ENCODE peak calls at places on chromosomes 16 and 17, in seven cellular contexts. Y is kidney epithelial cell; L is progenitor cell of endocrine pancreas; A is activated CD8-positive, alpha-beta T cell treated with anti-CD3 and anti-CD28 coated beads for 36 hours; J is mucosa of descending colon; P is MCF 10A; N is GM20000. H is an unnamed sample.

GRCh38 chr17:70454377-70454776 is 285.0 kb downstream of the KCNJ2 start:
- DNase-seq in Y (no peak), L (no peak), A (no peak), J (no peak), P (no peak), N (no peak), H (no peak)

GRCh38 chr17:40485851-40486512 is 15.4 kb downstream of the TNS4 start:
- DNase-seq in Y (peak), L (no peak), A (peak), J (no peak), P (peak), N (no peak), H (no peak)

GRCh38 chr16:65414284-65414984 is 292.6 kb upstream of the CDH11 start:
- DNase-seq in Y (peak), L (no peak), A (peak), J (no peak), P (peak), N (no peak), H (no peak)

GRCh38 chr17:75619506-75620431 is 13.5 kb upstream of the SMIM5 start:
- DNase-seq in Y (no peak), L (no peak), A (peak), J (no peak), P (peak), N (peak), H (peak)

GRCh38 chr17:9259419-9259818 is 238.1 kb downstream of the NTN1 start:
- DNase-seq in Y (no peak), L (no peak), A (no peak), J (no peak), P (no peak), N (no peak), H (no peak)

GRCh38 chr16:48524348-48525200 is 85.4 kb downstream of the N4BP1 start:
- DNase-seq in Y (no peak), L (no peak), A (no peak), J (no peak), P (no peak), N (no peak), H (no peak)

GRCh38 chr16:19884021-19884485 is 595 bp downstream of the GPRC5B start:
- DNase-seq in Y (no peak), L (peak), A (peak), J (peak), P (no peak), N (no peak), H (no peak)

GRCh38 chr17:29147682-29148081 is 32.5 kb downstream of the MYO18A start:
- DNase-seq in Y (no peak), L (no peak), A (no peak), J (no peak), P (no peak), N (no peak), H (no peak)

GRCh38 chr17:45690876-45691275 is 93.2 kb upstream of the CRHR1 start:
- DNase-seq in Y (no peak), L (no peak), A (no peak), J (no peak), P (no peak), N (no peak), H (no peak)

GRCh38 chr16:56226187-56226586 is 34.9 kb downstream of the GNAO1 start:
- DNase-seq in Y (no peak), L (no peak), A (peak), J (no peak), P (peak), N (no peak), H (no peak)

GRCh38 chr17:46736100-46736499 is 82.4 kb downstream of the WNT3 start:
- DNase-seq in Y (no peak), L (no peak), A (no peak), J (no peak), P (no peak), N (no peak), H (no peak)

GRCh38 chr17:76416447-76416846 is 32.0 kb downstream of the SPHK1 start:
- DNase-seq in Y (no peak), L (no peak), A (no peak), J (no peak), P (no peak), N (no peak), H (no peak)

GRCh38 chr17:1928976-1929375 is 96.2 kb downstream of the RTN4RL1 start:
- DNase-seq in Y (no peak), L (no peak), A (no peak), J (no peak), P (no peak), N (no peak), H (no peak)

GRCh38 chr17:32609085-32609484 is 122.3 kb downstream of the CDK5R1 start:
- DNase-seq in Y (peak), L (no peak), A (peak), J (peak), P (peak), N (peak), H (peak)

GRCh38 chr17:57672205-57672632 is 72.9 kb downstream of the CCDC182 start:
- DNase-seq in Y (peak), L (no peak), A (peak), J (no peak), P (peak), N (no peak), H (no peak)

GRCh38 chr17:12047977-12048376 is 27.3 kb downstream of the MAP2K4 start:
- DNase-seq in Y (no peak), L (no peak), A (no peak), J (no peak), P (peak), N (no peak), H (no peak)

GRCh38 chr17:64148699-64149098 is 18.8 kb upstream of the ERN1 start:
- DNase-seq in Y (no peak), L (no peak), A (peak), J (no peak), P (peak), N (no peak), H (no peak)

GRCh38 chr17:80789356-80789902 is 202.2 kb upstream of the CHMP6 start:
- DNase-seq in Y (peak), L (no peak), A (peak), J (no peak), P (peak), N (peak), H (peak)

GRCh38 chr16:49498241-49499017 is 124.8 kb downstream of the C16orf78 start:
- DNase-seq in Y (no peak), L (no peak), A (no peak), J (no peak), P (no peak), N (no peak), H (no peak)

GRCh38 chr17:44248220-44248529 is 19.8 kb downstream of the SLC4A1 start:
- DNase-seq in Y (no peak), L (no peak), A (no peak), J (no peak), P (no peak), N (no peak), H (no peak)

GRCh38 chr17:79125503-79125902 is 50.9 kb downstream of the ENGASE start:
- DNase-seq in Y (no peak), L (no peak), A (no peak), J (no peak), P (no peak), N (no peak), H (no peak)

GRCh38 chr16:74455619-74456289 is 34.5 kb upstream of the CLEC18B start:
- DNase-seq in Y (no peak), L (no peak), A (no peak), J (no peak), P (peak), N (no peak), H (no peak)

GRCh38 chr17:6163632-6164319 is 93.6 kb downstream of the WSCD1 start:
- DNase-seq in Y (no peak), L (no peak), A (no peak), J (no peak), P (peak), N (no peak), H (no peak)

GRCh38 chr16:66682271-66682670 is 14.3 kb downstream of the CMTM4 start:
- DNase-seq in Y (peak), L (no peak), A (no peak), J (no peak), P (no peak), N (no peak), H (no peak)

GRCh38 chr17:30930495-30930894 is 8.8 kb downstream of the ADAP2 start:
- DNase-seq in Y (no peak), L (no peak), A (no peak), J (no peak), P (no peak), N (no peak), H (no peak)

GRCh38 chr17:75081611-75082540 is 5.9 kb upstream of the SLC16A5 start:
- DNase-seq in Y (no peak), L (no peak), A (no peak), J (no peak), P (no peak), N (no peak), H (no peak)

GRCh38 chr17:4721203-4722135 is 9.8 kb upstream of the MED11 start:
- DNase-seq in Y (no peak), L (no peak), A (peak), J (peak), P (peak), N (peak), H (no peak)

GRCh38 chr17:10754109-10754508 is 24.3 kb upstream of the TMEM220 start:
- DNase-seq in Y (no peak), L (no peak), A (peak), J (no peak), P (peak), N (peak), H (peak)

GRCh38 chr16:81650982-81651562 is 128.0 kb upstream of the PLCG2 start:
- DNase-seq in Y (no peak), L (no peak), A (no peak), J (peak), P (no peak), N (no peak), H (no peak)

GRCh38 chr16:69827527-69827926 is 65.4 kb downstream of the WWP2 start:
- DNase-seq in Y (no peak), L (no peak), A (no peak), J (no peak), P (no peak), N (no peak), H (no peak)

GRCh38 chr17:4951486-4951885 is 567 bp downstream of the ENO3 start:
- DNase-seq in Y (no peak), L (no peak), A (no peak), J (no peak), P (no peak), N (no peak), H (no peak)

GRCh38 chr17:31297090-31297489 is at the start of gene OMG:
- DNase-seq in Y (no peak), L (no peak), A (no peak), J (no peak), P (no peak), N (no peak), H (no peak)

GRCh38 chr17:38557836-38558750 is 47.7 kb downstream of the SRCIN1 start:
- DNase-seq in Y (peak), L (peak), A (peak), J (peak), P (peak), N (peak), H (peak)

GRCh38 chr17:38558751-38559024 is 47.1 kb downstream of the SRCIN1 start:
- DNase-seq in Y (no peak), L (no peak), A (no peak), J (no peak), P (no peak), N (no peak), H (no peak)

GRCh38 chr17:38559880-38560230 is 45.9 kb downstream of the SRCIN1 start:
- DNase-seq in Y (no peak), L (no peak), A (no peak), J (no peak), P (no peak), N (no peak), H (no peak)

GRCh38 chr17:38560503-38561318 is 45.0 kb downstream of the SRCIN1 start:
- DNase-seq in Y (no peak), L (no peak), A (peak), J (no peak), P (peak), N (no peak), H (no peak)

DNA sequence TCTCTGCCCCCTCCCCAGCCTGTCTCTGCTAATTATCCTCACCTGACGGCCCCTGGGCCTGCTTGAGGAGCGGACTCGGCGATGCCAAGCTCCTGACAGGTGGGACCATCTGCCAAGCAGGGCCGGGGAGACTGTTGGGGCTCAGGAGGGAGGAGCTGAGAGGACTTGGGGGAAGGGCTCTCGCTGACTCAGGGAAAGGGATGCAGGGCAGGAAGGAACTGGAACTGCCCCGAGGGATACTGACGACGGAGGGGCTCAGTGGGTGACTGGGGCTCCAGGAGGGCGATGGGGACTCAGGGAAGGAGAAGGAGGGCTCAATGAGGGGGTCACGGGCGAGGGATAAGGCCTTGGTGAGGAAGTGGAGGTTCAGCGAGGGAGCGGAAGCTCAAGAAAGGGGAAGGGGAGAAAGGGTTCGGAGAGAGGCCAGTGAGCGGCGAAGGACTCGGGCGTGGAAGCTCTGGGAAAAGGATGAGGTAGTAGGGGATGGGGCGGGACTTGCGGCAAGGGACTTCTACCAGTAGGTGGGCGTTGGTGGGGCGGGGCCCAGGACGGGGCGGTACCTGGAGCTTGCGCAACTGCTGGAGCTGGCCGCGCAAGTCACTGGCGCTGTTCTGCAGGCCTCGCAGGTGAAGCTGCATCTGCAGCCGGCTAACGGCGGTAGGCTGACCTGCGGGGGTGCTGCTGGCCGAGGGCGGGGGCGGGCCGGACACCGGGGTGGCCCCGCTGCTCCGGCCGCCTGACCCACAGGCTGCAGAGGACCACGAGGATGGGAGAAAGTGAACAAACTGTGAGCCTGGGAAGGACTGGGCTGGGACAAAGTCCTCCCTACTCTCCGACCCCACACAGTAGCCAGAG is 46.5 kb downstream of the SRCIN1 start:
- DNase-seq in Y (peak), L (peak), A (peak), J (peak), P (peak), N (peak), H (peak)
- TF ChIP-seq CTCF in Y (no peak), L (peak), A (peak), J (peak), P (no peak), N (no peak), H (peak)

GRCh38 chr17:61571624-61572023 is 19.4 kb downstream of the NACA2 start:
- DNase-seq in Y (no peak), L (no peak), A (no peak), J (no peak), P (no peak), N (no peak), H (no peak)

GRCh38 chr17:61578645-61579044 is 12.4 kb downstream of the NACA2 start:
- DNase-seq in Y (no peak), L (no peak), A (no peak), J (no peak), P (no peak), N (no peak), H (no peak)

GRCh38 chr17:61575983-61576382 is 15.0 kb downstream of the NACA2 start:
- DNase-seq in Y (no peak), L (no peak), A (no peak), J (no peak), P (no peak), N (no peak), H (no peak)

GRCh38 chr17:61575352-61575975 is 15.6 kb downstream of the NACA2 start:
- DNase-seq in Y (no peak), L (no peak), A (no peak), J (no peak), P (no peak), N (no peak), H (no peak)

GRCh38 chr17:61574542-61575351 is 16.3 kb downstream of the NACA2 start:
- DNase-seq in Y (no peak), L (no peak), A (peak), J (no peak), P (peak), N (no peak), H (no peak)
- TF ChIP-seq CTCF in Y (peak), L (peak), A (no peak), J (no peak), P (peak), N (no peak), H (no peak)

GRCh38 chr17:77963441-77963840 is 4.9 kb downstream of the TNRC6C start:
- DNase-seq in Y (peak), L (no peak), A (peak), J (no peak), P (peak), N (no peak), H (no peak)
- TF ChIP-seq CTCF in Y (no peak), L (no peak), A (no peak), J (no peak), P (no peak), N (no peak), H (no peak)

DNA sequence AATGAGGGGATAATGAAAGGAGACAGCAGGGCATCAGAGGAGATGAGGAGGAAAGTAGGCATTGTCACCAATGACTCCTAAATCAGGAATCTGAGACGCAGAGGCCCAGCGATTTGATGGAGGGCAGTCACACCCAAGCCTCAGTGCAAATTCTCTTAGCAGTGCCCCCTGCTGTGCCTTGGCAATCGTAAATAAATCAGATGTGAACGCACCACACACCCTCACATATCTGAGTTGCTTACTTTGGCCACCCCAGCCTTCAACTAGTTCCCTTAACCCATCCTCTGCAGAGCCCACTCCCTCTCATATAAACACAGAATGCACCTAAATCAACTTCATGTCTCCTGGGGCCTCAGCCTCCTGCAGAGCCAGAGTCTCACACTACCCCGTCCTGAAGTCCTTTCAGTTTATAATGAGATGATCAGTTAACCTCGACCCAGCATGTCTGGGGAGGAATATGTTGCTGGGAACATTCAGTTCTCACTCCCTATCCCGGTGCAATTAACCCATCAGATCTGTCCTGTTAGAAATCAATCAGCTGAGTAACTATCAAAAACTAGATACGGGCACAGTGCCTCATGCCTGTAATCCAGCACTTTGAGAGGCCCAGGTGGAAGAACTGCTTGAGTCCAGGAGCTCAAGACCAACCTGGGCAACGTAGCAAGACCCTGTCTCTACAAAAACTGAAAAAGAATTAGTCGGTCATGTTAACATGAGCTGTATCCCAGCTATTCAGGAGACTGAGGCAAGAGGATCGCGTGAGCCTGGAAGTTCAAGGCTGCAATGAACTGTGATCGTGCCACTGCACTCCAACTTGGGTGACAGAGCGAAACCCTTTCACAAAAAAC is 78.4 kb downstream of the SLC39A11 start:
- DNase-seq in Y (no peak), L (no peak), A (no peak), J (no peak), P (peak), N (no peak), H (no peak)
- TF ChIP-seq CTCF in Y (no peak), L (no peak), A (no peak), J (no peak), P (no peak), N (no peak), H (no peak)

GRCh38 chr16:84048306-84048705 is 5.7 kb upstream of the SLC38A8 start:
- DNase-seq in Y (no peak), L (peak), A (peak), J (peak), P (peak), N (no peak), H (no peak)
- TF ChIP-seq CTCF in Y (peak), L (peak), A (no peak), J (no peak), P (no peak), N (no peak), H (no peak)

GRCh38 chr17:51439395-51440229 is 179.3 kb downstream of the UTP18 start:
- DNase-seq in Y (no peak), L (no peak), A (no peak), J (no peak), P (peak), N (no peak), H (no peak)

GRCh38 chr17:51445934-51446333 is 185.6 kb downstream of the UTP18 start:
- DNase-seq in Y (no peak), L (no peak), A (no peak), J (no peak), P (no peak), N (no peak), H (no peak)

GRCh38 chr17:51441431-51441830 is 181.1 kb downstream of the UTP18 start:
- DNase-seq in Y (no peak), L (no peak), A (no peak), J (no peak), P (no peak), N (no peak), H (no peak)

DNA sequence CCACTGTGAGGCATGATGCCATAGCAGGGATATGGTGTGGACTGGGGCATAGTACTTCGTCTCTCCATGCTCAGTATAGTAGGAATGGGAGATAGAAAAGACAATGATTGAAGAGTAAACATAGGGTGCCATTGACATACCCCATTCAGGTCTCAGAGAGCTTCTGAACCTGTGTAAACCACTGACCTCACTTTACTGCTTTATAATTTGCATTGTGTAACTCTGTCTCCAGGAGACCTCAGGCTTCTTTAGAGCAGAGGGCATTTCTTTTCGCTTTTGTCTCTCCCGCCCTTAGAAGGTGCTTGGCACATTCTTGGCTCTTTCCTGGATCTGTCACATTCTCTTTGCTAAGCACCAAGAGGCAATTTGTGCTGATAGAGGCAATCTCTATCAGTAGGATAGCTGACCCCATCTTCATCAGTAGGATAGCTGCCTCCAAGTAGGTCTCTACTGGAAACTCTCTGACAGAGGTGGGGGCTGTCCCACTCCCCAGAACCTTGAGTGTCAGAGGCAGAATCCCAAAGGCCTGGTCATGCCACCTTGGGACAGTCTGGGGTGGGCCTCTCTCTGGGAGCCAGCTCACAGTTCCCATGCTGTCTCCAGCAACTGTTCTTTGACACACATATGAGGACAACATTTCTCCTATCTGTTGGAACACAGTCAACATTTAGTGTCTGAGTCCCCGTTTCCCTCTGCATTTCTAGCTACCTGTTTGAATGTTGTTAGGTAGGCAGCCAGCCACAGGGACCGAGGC is 181.9 kb downstream of the UTP18 start:
- DNase-seq in Y (no peak), L (no peak), A (no peak), J (no peak), P (no peak), N (no peak), H (no peak)
- TF ChIP-seq CTCF in Y (no peak), L (no peak), A (no peak), J (no peak), P (no peak), N (no peak), H (no peak)

GRCh38 chr16:3017806-3018506 is at the start of gene CLDN6:
- DNase-seq in Y (no peak), L (peak), A (peak), J (no peak), P (no peak), N (no peak), H (no peak)
- TF ChIP-seq CTCF in Y (peak), L (peak), A (peak), J (no peak), P (no peak), N (peak), H (peak)